ENCODE peak calls at places on chromosome 2, in eight cellular contexts. M is HFFc6; O is CD4-positive, alpha-beta memory T cell; T is H4; H is heart right ventricle; I is nucleus accumbens; U is glutamatergic neuron; N is CD14-positive monocyte. K is an unnamed sample.

GRCh38 chr2:191544511-191545062 is 133.3 kb upstream of the NABP1 start:
- DNase-seq in H (no peak), T (no peak), O (no peak), U (no peak), I (no peak), M (no peak), N (no peak), K (no peak)

GRCh38 chr2:127592761-127593227 is 53.2 kb upstream of the GPR17 start:
- DNase-seq in T (no peak), O (no peak), M (no peak), N (no peak), H (no peak), U (no peak), I (no peak), K (no peak)

GRCh38 chr2:72925328-72925943 is 8.1 kb downstream of the EMX1 start:
- DNase-seq in N (no peak), H (no peak), M (no peak), I (no peak), U (no peak), T (no peak), O (no peak), K (peak; percentile 59)

GRCh38 chr2:230085201-230085600 is 16.5 kb upstream of the SLC16A14 start:
- DNase-seq in H (no peak), O (no peak), U (no peak), I (no peak), N (no peak), T (no peak), M (no peak), K (no peak)

GRCh38 chr2:78749648-78750047 is 275.9 kb upstream of the REG3G start:
- DNase-seq in T (no peak), N (no peak), H (no peak), O (no peak), U (no peak), I (no peak), M (no peak), K (no peak)

GRCh38 chr2:122081743-122082142 is 326.3 kb downstream of the TSN start:
- DNase-seq in T (no peak), N (no peak), O (no peak), U (no peak), M (no peak), I (no peak), H (no peak), K (no peak)

GRCh38 chr2:240500561-240501423 is 57.0 kb downstream of the ANKMY1 start:
- DNase-seq in N (no peak), H (no peak), M (no peak), T (no peak), O (no peak), I (no peak), U (no peak), K (no peak)

GRCh38 chr2:217929294-217929671 is 73.5 kb downstream of the TNS1 start:
- DNase-seq in H (no peak), O (no peak), M (no peak), I (no peak), T (no peak), N (no peak), U (no peak), K (no peak)

GRCh38 chr2:150076281-150076680 is 411.2 kb downstream of the RND3 start:
- DNase-seq in O (no peak), U (no peak), N (no peak), H (no peak), I (no peak), T (no peak), M (peak; percentile 76), K (no peak)

GRCh38 chr2:235347691-235348090 is 146.2 kb upstream of the AGAP1 start:
- DNase-seq in I (no peak), H (no peak), M (peak; percentile 74), O (no peak), U (no peak), N (no peak), T (peak; percentile 85), K (no peak)

GRCh38 chr2:43065871-43066270 is 160.5 kb downstream of the ZFP36L2 start:
- DNase-seq in I (no peak), T (no peak), H (no peak), U (no peak), N (peak; percentile 2), O (no peak), M (no peak), K (no peak)

GRCh38 chr2:236666646-236667204 is 97.1 kb downstream of the ACKR3 start:
- DNase-seq in M (no peak), I (no peak), U (no peak), H (no peak), N (no peak), T (no peak), O (no peak), K (no peak)

GRCh38 chr2:219282943-219283581 is 3.9 kb downstream of the DNAJB2 start:
- DNase-seq in U (no peak), I (no peak), N (peak; percentile 8), H (no peak), T (no peak), M (no peak), O (no peak), K (no peak)

K was measured in retina.